ENCODE peak calls at places on chromosomes 13 and 19, in ten cellular contexts. One of them, this sample, is unnamed.

GRCh38 chr19:45616709-45617027 is 14.7 kb upstream of the GPR4 start:
- DNase-seq in H1: no peak
- DNase-seq in IMR-90: no peak
- DNase-seq in psoas muscle: no peak
- DNase-seq in body of pancreas: peak; percentile 33
- DNase-seq in left lung: no peak
- DNase-seq in neural progenitor cell: no peak
- DNase-seq in stomach: no peak
- DNase-seq in ascending aorta: no peak
- DNase-seq in cardiac muscle cell: no peak
- DNase-seq in this sample: no peak

GRCh38 chr19:18987456-18987855 is 45.9 kb downstream of the SUGP2 start:
- DNase-seq in psoas muscle: no peak
- DNase-seq in H1: no peak
- DNase-seq in left lung: no peak
- DNase-seq in stomach: no peak
- DNase-seq in cardiac muscle cell: no peak
- DNase-seq in body of pancreas: no peak
- DNase-seq in IMR-90: no peak
- DNase-seq in neural progenitor cell: no peak
- DNase-seq in ascending aorta: no peak
- DNase-seq in this sample: no peak

GRCh38 chr13:49412749-49413148 is 31.1 kb downstream of the CAB39L start:
- DNase-seq in IMR-90: no peak
- DNase-seq in stomach: no peak
- DNase-seq in ascending aorta: no peak
- DNase-seq in body of pancreas: no peak
- DNase-seq in cardiac muscle cell: no peak
- DNase-seq in neural progenitor cell: peak; percentile 2
- DNase-seq in psoas muscle: no peak
- DNase-seq in H1: no peak
- DNase-seq in left lung: no peak
- DNase-seq in this sample: no peak

GRCh38 chr19:45780146-45780447 is 2.2 kb downstream of the DMPK start:
- DNase-seq in psoas muscle: no peak
- DNase-seq in stomach: no peak
- DNase-seq in ascending aorta: no peak
- DNase-seq in H1: no peak
- DNase-seq in IMR-90: no peak
- DNase-seq in left lung: no peak
- DNase-seq in cardiac muscle cell: no peak
- DNase-seq in body of pancreas: no peak
- DNase-seq in neural progenitor cell: no peak
- DNase-seq in this sample: peak; percentile 48

GRCh38 chr13:104872153-104872552 is 1663.3 kb downstream of the EFNB2 start:
- DNase-seq in body of pancreas: no peak
- DNase-seq in neural progenitor cell: peak; percentile 18
- DNase-seq in ascending aorta: no peak
- DNase-seq in cardiac muscle cell: no peak
- DNase-seq in H1: no peak
- DNase-seq in left lung: no peak
- DNase-seq in psoas muscle: no peak
- DNase-seq in stomach: no peak
- DNase-seq in IMR-90: no peak
- DNase-seq in this sample: no peak

GRCh38 chr19:6374711-6375410 is 872 bp downstream of the PSPN start:
- DNase-seq in neural progenitor cell: no peak
- DNase-seq in IMR-90: no peak
- DNase-seq in stomach: no peak
- DNase-seq in body of pancreas: no peak
- DNase-seq in psoas muscle: no peak
- DNase-seq in cardiac muscle cell: no peak
- DNase-seq in ascending aorta: no peak
- DNase-seq in left lung: no peak
- DNase-seq in H1: no peak
- DNase-seq in this sample: no peak

GRCh38 chr13:108728370-108728769 is 99.0 kb downstream of the MYO16 start:
- DNase-seq in cardiac muscle cell: no peak
- DNase-seq in ascending aorta: no peak
- DNase-seq in neural progenitor cell: peak; percentile 69
- DNase-seq in stomach: no peak
- DNase-seq in H1: peak; percentile 67
- DNase-seq in body of pancreas: no peak
- DNase-seq in left lung: no peak
- DNase-seq in psoas muscle: no peak
- DNase-seq in IMR-90: no peak
- DNase-seq in this sample: no peak

GRCh38 chr19:11887618-11888531 is at the start of gene ZNF69:
- DNase-seq in cardiac muscle cell: peak; percentile 82
- DNase-seq in IMR-90: peak; percentile 62
- DNase-seq in H1: peak; percentile 75
- DNase-seq in stomach: peak; percentile 93
- DNase-seq in left lung: peak; percentile 89
- DNase-seq in psoas muscle: peak; percentile 88
- DNase-seq in ascending aorta: peak; percentile 59
- DNase-seq in body of pancreas: peak; percentile 90
- DNase-seq in neural progenitor cell: peak; percentile 97
- DNase-seq in this sample: peak; percentile 97

GRCh38 chr13:44088911-44089851 is 209.5 kb downstream of the LACC1 start:
- DNase-seq in ascending aorta: no peak
- DNase-seq in H1: no peak
- DNase-seq in stomach: no peak
- DNase-seq in cardiac muscle cell: no peak
- DNase-seq in neural progenitor cell: no peak
- DNase-seq in psoas muscle: no peak
- DNase-seq in body of pancreas: no peak
- DNase-seq in left lung: no peak
- DNase-seq in IMR-90: no peak
- DNase-seq in this sample: no peak

GRCh38 chr13:27353166-27353583 is 71.2 kb upstream of the GTF3A start:
- DNase-seq in body of pancreas: no peak
- DNase-seq in cardiac muscle cell: peak; percentile 37
- DNase-seq in left lung: no peak
- DNase-seq in psoas muscle: no peak
- DNase-seq in H1: no peak
- DNase-seq in stomach: no peak
- DNase-seq in ascending aorta: no peak
- DNase-seq in neural progenitor cell: no peak
- DNase-seq in IMR-90: peak; percentile 88
- DNase-seq in this sample: no peak

GRCh38 chr19:29389495-29389894 is 136.3 kb upstream of the VSTM2B start:
- DNase-seq in H1: no peak
- DNase-seq in IMR-90: no peak
- DNase-seq in cardiac muscle cell: no peak
- DNase-seq in psoas muscle: no peak
- DNase-seq in left lung: no peak
- DNase-seq in neural progenitor cell: no peak
- DNase-seq in stomach: no peak
- DNase-seq in body of pancreas: no peak
- DNase-seq in ascending aorta: no peak
- DNase-seq in this sample: no peak

GRCh38 chr13:106275441-106276032 is 259.9 kb downstream of the EFNB2 start:
- DNase-seq in stomach: no peak
- DNase-seq in IMR-90: no peak
- DNase-seq in H1: no peak
- DNase-seq in left lung: no peak
- DNase-seq in psoas muscle: no peak
- DNase-seq in ascending aorta: no peak
- DNase-seq in neural progenitor cell: no peak
- DNase-seq in body of pancreas: no peak
- DNase-seq in cardiac muscle cell: peak; percentile 20
- DNase-seq in this sample: no peak

GRCh38 chr19:39154626-39155100 is 29.1 kb downstream of the PAK4 start:
- DNase-seq in neural progenitor cell: no peak
- DNase-seq in IMR-90: no peak
- DNase-seq in H1: no peak
- DNase-seq in ascending aorta: no peak
- DNase-seq in cardiac muscle cell: peak; percentile 6
- DNase-seq in left lung: no peak
- DNase-seq in psoas muscle: no peak
- DNase-seq in stomach: peak; percentile 85
- DNase-seq in body of pancreas: peak; percentile 87
- DNase-seq in this sample: no peak
- H3K4me3 ChIP-seq in neural progenitor cell: no peak overlapping the region
- H3K4me3 ChIP-seq in IMR-90: no peak overlapping the region
- H3K4me3 ChIP-seq in H1: no peak overlapping the region
- H3K4me3 ChIP-seq in ascending aorta: no peak overlapping the region
- H3K4me3 ChIP-seq in cardiac muscle cell: no peak overlapping the region
- H3K4me3 ChIP-seq in left lung: no peak overlapping the region
- H3K4me3 ChIP-seq in psoas muscle: no peak overlapping the region
- H3K4me3 ChIP-seq in stomach: no peak overlapping the region
- H3K4me3 ChIP-seq in body of pancreas: no peak overlapping the region
- H3K4me3 ChIP-seq in this sample: no peak overlapping the region

DNA sequence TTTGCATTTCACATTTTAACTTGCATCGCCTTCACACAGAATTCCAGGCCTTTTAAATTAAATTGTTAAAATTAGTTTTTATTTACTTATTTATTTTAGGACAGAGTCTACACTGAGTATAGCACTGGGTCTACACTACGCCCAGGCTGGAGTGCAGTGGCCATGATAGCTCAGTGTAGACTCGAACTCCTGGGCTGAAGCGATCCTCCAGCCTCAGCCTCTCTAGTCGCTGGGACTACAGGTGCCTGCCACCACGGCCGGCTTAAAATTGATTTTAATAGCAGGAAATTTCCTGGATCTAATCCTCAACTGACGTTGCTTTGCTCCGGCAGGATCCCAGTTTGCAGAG is 301 bp upstream of the ZNF610 start:
- DNase-seq in cardiac muscle cell: no peak
- DNase-seq in stomach: no peak
- DNase-seq in H1: no peak
- DNase-seq in left lung: no peak
- DNase-seq in ascending aorta: no peak
- DNase-seq in neural progenitor cell: no peak
- DNase-seq in IMR-90: no peak
- DNase-seq in psoas muscle: no peak
- DNase-seq in body of pancreas: no peak
- DNase-seq in this sample: no peak
- H3K9me3 ChIP-seq in cardiac muscle cell: peaks cover 3% of the 10 kb centered on the region
- H3K9me3 ChIP-seq in stomach: peaks cover 68% of the 10 kb centered on the region
- H3K9me3 ChIP-seq in H1: peaks cover 30% of the 10 kb centered on the region
- H3K9me3 ChIP-seq in left lung: peaks cover 57% of the 10 kb centered on the region
- H3K9me3 ChIP-seq in ascending aorta: peaks cover 36% of the 10 kb centered on the region
- H3K9me3 ChIP-seq in neural progenitor cell: peaks cover 9% of the 10 kb centered on the region
- H3K9me3 ChIP-seq in IMR-90: peaks cover 23% of the 10 kb centered on the region
- H3K9me3 ChIP-seq in psoas muscle: peaks cover 40% of the 10 kb centered on the region
- H3K9me3 ChIP-seq in body of pancreas: no peaks in the 10 kb centered on the region
- H3K9me3 ChIP-seq in this sample: peaks cover 5% of the 10 kb centered on the region

DNA sequence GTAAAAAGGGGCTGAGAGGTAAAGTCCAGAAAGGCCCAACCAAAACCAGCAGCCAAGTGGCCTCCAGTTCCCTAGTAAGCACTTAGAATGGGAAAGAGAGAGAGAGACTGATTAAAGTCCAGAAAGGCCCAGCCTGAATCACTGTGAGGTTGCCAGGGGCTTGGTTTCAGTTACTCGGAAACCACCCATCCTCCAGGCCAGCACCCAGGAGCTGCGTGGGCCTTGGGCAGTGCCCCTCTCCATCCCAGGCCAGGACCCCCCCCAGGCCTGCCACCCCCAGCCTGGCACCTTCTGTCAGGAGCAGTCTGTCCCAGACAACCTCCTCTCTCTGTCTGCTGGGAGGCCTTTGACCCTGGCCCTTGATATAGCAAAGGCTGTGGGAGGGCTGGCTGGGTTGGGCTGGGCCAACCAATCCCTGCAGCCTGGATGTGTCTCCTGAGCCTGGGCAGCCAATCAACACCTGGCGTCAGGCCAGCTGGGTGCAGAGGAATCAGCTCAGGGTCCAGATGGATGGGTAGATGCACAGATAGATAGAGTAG is at the start of gene CYP4F2:
- DNase-seq in body of pancreas: no peak
- DNase-seq in ascending aorta: no peak
- DNase-seq in stomach: no peak
- DNase-seq in cardiac muscle cell: no peak
- DNase-seq in H1: no peak
- DNase-seq in psoas muscle: no peak
- DNase-seq in neural progenitor cell: no peak
- DNase-seq in IMR-90: no peak
- DNase-seq in left lung: no peak
- DNase-seq in this sample: peak; percentile 37
- H3K27ac ChIP-seq in body of pancreas: no peak within 1 kb of the TSS
- H3K27ac ChIP-seq in ascending aorta: no peak within 1 kb of the TSS
- H3K27ac ChIP-seq in stomach: no peak within 1 kb of the TSS
- H3K27ac ChIP-seq in cardiac muscle cell: no peak within 1 kb of the TSS
- H3K27ac ChIP-seq in H1: no peak within 1 kb of the TSS
- H3K27ac ChIP-seq in psoas muscle: no peak within 1 kb of the TSS
- H3K27ac ChIP-seq in neural progenitor cell: no peak within 1 kb of the TSS
- H3K27ac ChIP-seq in IMR-90: no peak within 1 kb of the TSS
- H3K27ac ChIP-seq in left lung: no peak within 1 kb of the TSS
- H3K27ac ChIP-seq in this sample: no peak within 1 kb of the TSS

GRCh38 chr13:114141261-114141996 is 9.0 kb upstream of the RASA3 start:
- DNase-seq in left lung: no peak
- DNase-seq in H1: no peak
- DNase-seq in neural progenitor cell: no peak
- DNase-seq in stomach: no peak
- DNase-seq in ascending aorta: no peak
- DNase-seq in body of pancreas: no peak
- DNase-seq in IMR-90: no peak
- DNase-seq in cardiac muscle cell: no peak
- DNase-seq in psoas muscle: no peak
- DNase-seq in this sample: peak; percentile 0

GRCh38 chr13:114142640-114143490 is 10.4 kb upstream of the RASA3 start:
- DNase-seq in body of pancreas: peak; percentile 81
- DNase-seq in neural progenitor cell: no peak
- DNase-seq in IMR-90: peak; percentile 65
- DNase-seq in ascending aorta: no peak
- DNase-seq in cardiac muscle cell: no peak
- DNase-seq in left lung: peak; percentile 62
- DNase-seq in stomach: peak; percentile 63
- DNase-seq in H1: no peak
- DNase-seq in psoas muscle: no peak
- DNase-seq in this sample: no peak

GRCh38 chr13:114140909-114141255 is 8.5 kb upstream of the RASA3 start:
- DNase-seq in stomach: no peak
- DNase-seq in ascending aorta: no peak
- DNase-seq in left lung: no peak
- DNase-seq in IMR-90: no peak
- DNase-seq in H1: no peak
- DNase-seq in body of pancreas: no peak
- DNase-seq in cardiac muscle cell: no peak
- DNase-seq in neural progenitor cell: no peak
- DNase-seq in psoas muscle: no peak
- DNase-seq in this sample: no peak

GRCh38 chr13:114140131-114140908 is 7.9 kb upstream of the RASA3 start:
- DNase-seq in ascending aorta: no peak
- DNase-seq in H1: no peak
- DNase-seq in body of pancreas: no peak
- DNase-seq in IMR-90: no peak
- DNase-seq in cardiac muscle cell: no peak
- DNase-seq in stomach: no peak
- DNase-seq in left lung: no peak
- DNase-seq in psoas muscle: no peak
- DNase-seq in neural progenitor cell: no peak
- DNase-seq in this sample: no peak

DNA sequence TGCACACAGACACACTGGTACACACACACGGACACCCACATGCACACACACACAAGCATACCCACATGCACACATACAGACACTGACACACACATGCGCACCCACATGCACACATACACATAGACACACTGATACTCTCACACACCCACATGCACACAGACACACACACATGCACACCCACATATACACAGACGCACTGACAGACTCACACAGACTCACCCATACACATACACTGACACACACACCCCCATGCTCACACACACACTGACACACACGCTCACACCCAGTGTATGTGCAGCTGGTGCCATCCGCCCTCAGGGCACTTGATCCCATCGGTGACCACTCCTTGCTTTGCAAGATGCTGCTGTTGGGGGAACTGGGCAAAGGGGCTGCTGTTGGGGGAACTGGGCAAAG is 9.7 kb upstream of the RASA3 start:
- DNase-seq in IMR-90: no peak
- DNase-seq in cardiac muscle cell: no peak
- DNase-seq in neural progenitor cell: no peak
- DNase-seq in H1: no peak
- DNase-seq in body of pancreas: no peak
- DNase-seq in ascending aorta: no peak
- DNase-seq in left lung: no peak
- DNase-seq in psoas muscle: no peak
- DNase-seq in stomach: no peak
- DNase-seq in this sample: no peak
- H3K4me3 ChIP-seq in IMR-90: no peak overlapping the region
- H3K4me3 ChIP-seq in cardiac muscle cell: no peak overlapping the region
- H3K4me3 ChIP-seq in neural progenitor cell: no peak overlapping the region
- H3K4me3 ChIP-seq in H1: no peak overlapping the region
- H3K4me3 ChIP-seq in body of pancreas: no peak overlapping the region
- H3K4me3 ChIP-seq in ascending aorta: no peak overlapping the region
- H3K4me3 ChIP-seq in left lung: no peak overlapping the region
- H3K4me3 ChIP-seq in psoas muscle: no peak overlapping the region
- H3K4me3 ChIP-seq in stomach: no peak overlapping the region
- H3K4me3 ChIP-seq in this sample: no peak overlapping the region